ENCODE peak calls at places on chromosomes 12 and 14, in seven cellular contexts. B is NCI-H82; Y is neuronal stem cell; H is T-cell; Q is naive B cell; P is central memory CD4-positive, alpha-beta T cell; V is AG08396. F is an unnamed sample.

GRCh38 chr12:125593269-125593668 is 528.0 kb downstream of the AACS start:
- DNase-seq in B (no peak), Y (no peak), H (no peak), Q (no peak), P (no peak), V (no peak), F (no peak)

GRCh38 chr12:88578274-88578673 is 2.0 kb downstream of the KITLG start:
- DNase-seq in B (peak), Y (no peak), H (no peak), Q (no peak), P (no peak), V (peak), F (no peak)

GRCh38 chr14:57352771-57353170 is 37.6 kb upstream of the NAA30 start:
- DNase-seq in B (peak), Y (no peak), H (no peak), Q (no peak), P (no peak), V (no peak), F (no peak)

GRCh38 chr14:96623676-96624484 is 121.7 kb downstream of the PAPOLA start:
- DNase-seq in B (no peak), Y (no peak), H (no peak), Q (no peak), P (no peak), V (no peak), F (no peak)

GRCh38 chr14:20332386-20332945 is 613 bp downstream of the CCNB1IP1 start:
- DNase-seq in B (peak), Y (no peak), H (no peak), Q (no peak), P (no peak), V (no peak), F (no peak)

GRCh38 chr14:23078692-23079116 is 16.2 kb downstream of the ACIN1 start:
- DNase-seq in B (no peak), Y (no peak), H (no peak), Q (no peak), P (no peak), V (peak), F (no peak)

GRCh38 chr14:35459779-35460178 is 55.2 kb upstream of the NFKBIA start:
- DNase-seq in B (no peak), Y (no peak), H (no peak), Q (no peak), P (no peak), V (no peak), F (no peak)

GRCh38 chr14:65164068-65164824 is 61.9 kb upstream of the MAX start:
- DNase-seq in B (peak), Y (peak), H (peak), Q (peak), P (peak), V (peak), F (no peak)

GRCh38 chr12:107304588-107305532 is 211.5 kb upstream of the CRY1 start:
- DNase-seq in B (no peak), Y (no peak), H (no peak), Q (no peak), P (no peak), V (no peak), F (no peak)

GRCh38 chr14:97367278-97367677 is 570.1 kb downstream of the VRK1 start:
- DNase-seq in B (no peak), Y (no peak), H (no peak), Q (no peak), P (no peak), V (no peak), F (no peak)

GRCh38 chr14:99133563-99134332 is 138.2 kb downstream of the BCL11B start:
- DNase-seq in B (no peak), Y (no peak), H (no peak), Q (no peak), P (no peak), V (no peak), F (no peak)

GRCh38 chr12:28129031-28129430 is 61.2 kb upstream of the CCDC91 start:
- DNase-seq in B (no peak), Y (no peak), H (no peak), Q (no peak), P (no peak), V (no peak), F (no peak)

GRCh38 chr12:77124767-77125166 is 59.4 kb upstream of the E2F7 start:
- DNase-seq in B (no peak), Y (no peak), H (no peak), Q (no peak), P (no peak), V (no peak), F (no peak)

GRCh38 chr12:15214851-15215601 is 6.2 kb downstream of the RERG start:
- DNase-seq in B (no peak), Y (no peak), H (no peak), Q (no peak), P (no peak), V (no peak), F (no peak)

GRCh38 chr12:25295361-25295760 is 44.6 kb upstream of the KRAS start:
- DNase-seq in B (no peak), Y (no peak), H (no peak), Q (no peak), P (no peak), V (no peak), F (no peak)

GRCh38 chr12:4997939-4998338 is 45.7 kb upstream of the KCNA5 start:
- DNase-seq in B (no peak), Y (no peak), H (no peak), Q (no peak), P (no peak), V (peak), F (no peak)